ENCODE peak calls at places on chromosomes 7 and 10, in nine cellular contexts. J is lower leg skin; R is astrocyte of the cerebellum; H is T follicular helper cell; Q is Panc1; W is activated CD4-positive, alpha-beta T cell treated with anti-CD3 and anti-CD28 coated beads for 24 hours; Y is progenitor cell of endocrine pancreas; A is NCI-H1092 treated with DMSO at 0.1 percent for 48 hours; U is putamen. Z is an unnamed sample.
A peak's percentile ranks its signal among the peaks of the same experiment; 100 is the strongest.

GRCh38 chr7:3174515-3175318 is 126.3 kb upstream of the SDK1 start:
- DNase-seq in J (no peak), W (no peak), U (no peak), H (no peak), R (no peak), Y (no peak), A (no peak), Q (no peak), Z (no peak)

GRCh38 chr7:28093617-28094232 is 86.9 kb downstream of the JAZF1 start:
- DNase-seq in W (peak; percentile 25), A (peak; percentile 67), Y (peak; percentile 34), H (peak; percentile 4), R (peak; percentile 47), J (peak; percentile 63), U (peak; percentile 31), Q (no peak), Z (peak; percentile 50)

GRCh38 chr10:14513061-14513460 is 182.3 kb upstream of the FRMD4A start:
- DNase-seq in J (no peak), Q (no peak), A (no peak), R (no peak), W (no peak), U (no peak), H (no peak), Y (no peak), Z (no peak)

GRCh38 chr7:140640727-140641531 is at the start of gene DENND2A:
- DNase-seq in J (no peak), A (peak; percentile 75), Q (no peak), U (peak; percentile 76), W (no peak), Y (peak; percentile 76), H (no peak), R (no peak), Z (peak; percentile 67)

GRCh38 chr7:77258014-77258413 is 58.4 kb upstream of the FGL2 start:
- DNase-seq in W (no peak), Q (no peak), R (no peak), A (peak; percentile 77), Y (no peak), U (no peak), J (no peak), H (no peak), Z (no peak)

GRCh38 chr7:150941983-150942590 is 36.0 kb downstream of the KCNH2 start:
- DNase-seq in Y (no peak), Q (no peak), R (no peak), H (peak; percentile 11), J (no peak), U (no peak), W (peak; percentile 22), A (peak; percentile 59), Z (no peak)

GRCh38 chr10:13959443-13960359 is 371.0 kb downstream of the FRMD4A start:
- DNase-seq in R (no peak), A (no peak), Y (no peak), U (no peak), J (no peak), Q (no peak), W (no peak), H (no peak), Z (no peak)

GRCh38 chr10:86261470-86261869 is 105.1 kb downstream of the GRID1 start:
- DNase-seq in J (no peak), Y (no peak), Q (no peak), W (no peak), A (no peak), R (no peak), H (no peak), U (no peak), Z (no peak)

GRCh38 chr7:147915781-147916180 is 674.8 kb upstream of the C7orf33 start:
- DNase-seq in J (no peak), A (no peak), H (no peak), Y (no peak), W (no peak), R (no peak), U (no peak), Q (no peak), Z (no peak)

GRCh38 chr10:124568339-124568738 is 106.7 kb downstream of the LHPP start:
- DNase-seq in H (no peak), A (no peak), W (no peak), Y (no peak), U (no peak), R (no peak), Q (no peak), J (no peak), Z (no peak)

GRCh38 chr10:30842185-30842584 is 189.5 kb downstream of the ZNF438 start:
- DNase-seq in Q (no peak), R (no peak), Y (no peak), A (no peak), J (no peak), H (no peak), U (no peak), W (no peak), Z (no peak)

GRCh38 chr10:62266611-62267010 is 2.0 kb downstream of the RTKN2 start:
- DNase-seq in Y (no peak), A (no peak), W (no peak), Q (no peak), J (no peak), H (no peak), U (no peak), R (no peak), Z (no peak)

GRCh38 chr10:114492351-114493037 is 88.2 kb upstream of the AFAP1L2 start:
- DNase-seq in H (no peak), R (no peak), Q (no peak), J (no peak), W (no peak), U (no peak), Y (no peak), A (no peak), Z (no peak)

GRCh38 chr7:111132833-111133232 is 41.9 kb downstream of the LRRN3 start:
- DNase-seq in R (no peak), W (no peak), H (no peak), J (no peak), Y (no peak), A (no peak), U (no peak), Q (peak; percentile 66), Z (no peak)

Z was measured in NCI-H748 treated with DMSO at 0.1 percent for 48 hours.